ENCODE peak calls at places on chromosomes 11 and 22, in ten cellular contexts. U is lower leg skin; A is activated CD4-positive, alpha-beta T cell treated with anti-CD3 and anti-CD28 coated beads for 4 hours; S is stimulated activated CD8-positive, alpha-beta memory T cell treated with anti-CD3 and anti-CD28 coated beads, Interleukin-4, amount 100 ng/mL, for 24 hours; D is right cardiac atrium; W is naive B cell; O is lower lobe of right lung; K is cardiac muscle cell; C is PC-3; E is left ventricle myocardium superior. Z is an unnamed sample.

GRCh38 chr22:46848227-46848626 is 85.8 kb downstream of the TBC1D22A start:
- DNase-seq in K (no peak), O (no peak), E (no peak), U (no peak), W (no peak), A (no peak), C (peak), D (no peak), S (no peak), Z (no peak)

GRCh38 chr11:78800089-78800690 is 225.5 kb upstream of the NARS2 start:
- DNase-seq in U (no peak), W (no peak), K (no peak), A (no peak), S (no peak), C (peak), O (no peak), D (no peak), E (no peak), Z (no peak)

GRCh38 chr11:112929432-112929831 is 31.8 kb upstream of the NCAM1 start:
- DNase-seq in W (no peak), A (no peak), C (no peak), E (no peak), S (no peak), U (no peak), D (no peak), O (no peak), K (no peak), Z (no peak)

GRCh38 chr11:69873166-69874077 is 54.2 kb upstream of the FGF3 start:
- DNase-seq in E (no peak), U (no peak), K (no peak), A (no peak), C (no peak), O (peak), D (no peak), S (no peak), W (no peak), Z (no peak)

GRCh38 chr22:47168441-47168840 is 406.0 kb downstream of the TBC1D22A start:
- DNase-seq in S (no peak), C (no peak), A (no peak), U (no peak), O (no peak), D (no peak), E (no peak), W (no peak), K (no peak), Z (no peak)

GRCh38 chr11:26188559-26188958 is 143.4 kb upstream of the ANO3 start:
- DNase-seq in S (no peak), O (no peak), E (no peak), U (no peak), W (no peak), D (no peak), A (no peak), C (no peak), K (no peak), Z (no peak)

GRCh38 chr22:23216331-23217170 is 36.2 kb downstream of the BCR start:
- DNase-seq in S (peak), K (no peak), E (no peak), A (peak), C (no peak), W (peak), U (no peak), D (no peak), O (peak), Z (no peak)

GRCh38 chr22:40472036-40472435 is 101.6 kb downstream of the SGSM3 start:
- DNase-seq in K (no peak), W (no peak), E (no peak), S (no peak), D (no peak), C (no peak), U (no peak), O (no peak), A (no peak), Z (no peak)

GRCh38 chr22:25475554-25476022 is 88.9 kb upstream of the GRK3 start:
- DNase-seq in E (no peak), A (no peak), U (no peak), C (no peak), S (no peak), W (no peak), K (no peak), O (no peak), D (peak), Z (no peak)

GRCh38 chr11:46414466-46414796 is 22.9 kb upstream of the CHRM4 start:
- DNase-seq in K (no peak), C (no peak), D (no peak), E (no peak), A (no peak), S (no peak), O (no peak), W (no peak), U (no peak), Z (no peak)